ENCODE peak calls at places on chromosomes 16 and 17, in seven cellular contexts. B is NCI-H460, G is T-cell, W is heart left ventricle, Y is endothelial cell, A is anterior cingulate cortex, Z is cardiac muscle cell. C is an unnamed sample.

GRCh38 chr17:61634942-61635538 is 44.0 kb upstream of the NACA2 start:
- DNase-seq in B (no peak), G (no peak), W (no peak), Y (no peak), A (no peak), Z (no peak), C (no peak)

GRCh38 chr17:7130626-7131467 is 16.2 kb upstream of the ASGR2 start:
- DNase-seq in B (no peak), G (no peak), W (no peak), Y (peak), A (no peak), Z (no peak), C (no peak)

GRCh38 chr16:22721497-22722100 is 92.4 kb upstream of the HS3ST2 start:
- DNase-seq in B (no peak), G (no peak), W (peak), Y (no peak), A (no peak), Z (no peak), C (no peak)

GRCh38 chr17:51352798-51353197 is 92.5 kb downstream of the UTP18 start:
- DNase-seq in B (no peak), G (no peak), W (no peak), Y (no peak), A (no peak), Z (no peak), C (no peak)

GRCh38 chr17:48100160-48100559 is 1.1 kb downstream of the CBX1 start:
- DNase-seq in B (no peak), G (no peak), W (no peak), Y (no peak), A (no peak), Z (no peak), C (no peak)

GRCh38 chr17:69406906-69407305 is 7.6 kb upstream of the MAP2K6 start:
- DNase-seq in B (no peak), G (no peak), W (no peak), Y (no peak), A (no peak), Z (no peak), C (no peak)

GRCh38 chr16:15792563-15792971 is 64.3 kb downstream of the MYH11 start:
- DNase-seq in B (no peak), G (no peak), W (no peak), Y (no peak), A (no peak), Z (no peak), C (no peak)

GRCh38 chr16:27671410-27671809 is 121.5 kb downstream of the KATNIP start:
- DNase-seq in B (no peak), G (no peak), W (no peak), Y (no peak), A (no peak), Z (no peak), C (no peak)

GRCh38 chr16:68784226-68784625 is 47.1 kb downstream of the CDH1 start:
- DNase-seq in B (no peak), G (no peak), W (no peak), Y (no peak), A (no peak), Z (no peak), C (no peak)